ENCODE peak calls at places on chromosomes 6 and 20, in ten cellular contexts. X, H, D, U, W, M, N, G, E and B are unnamed samples. For H3K27me3, the result is how much of the 10 kb centered on the place peaks cover.

GRCh38 chr6:32202186-32202585 is 9.7 kb upstream of the GPSM3 start:
- DNase-seq in X (no peak), H (no peak), D (no peak), U (peak), W (no peak), M (no peak), N (no peak), G (no peak), E (no peak), B (no peak)

GRCh38 chr6:107491791-107492674 is 2.1 kb downstream of the SOBP start:
- DNase-seq in X (no peak), H (peak), D (peak), U (peak), W (peak), M (no peak), N (no peak), G (peak), E (no peak), B (no peak)

GRCh38 chr6:96116674-96117073 is 100.9 kb downstream of the FUT9 start:
- DNase-seq in X (no peak), H (no peak), D (no peak), U (no peak), W (no peak), M (no peak), N (no peak), G (no peak), E (no peak), B (no peak)

GRCh38 chr20:61345656-61346055 is 93.6 kb downstream of the CDH4 start:
- DNase-seq in X (no peak), H (no peak), D (no peak), U (no peak), W (no peak), M (no peak), N (no peak), G (no peak), E (no peak), B (no peak)

GRCh38 chr20:3890410-3890751 is 1.2 kb downstream of the PANK2 start:
- DNase-seq in X (no peak), H (no peak), D (no peak), U (no peak), W (no peak), M (peak), N (no peak), G (peak), E (no peak), B (no peak)

GRCh38 chr6:157304840-157305675 is 18.3 kb downstream of the TMEM242 start:
- DNase-seq in X (no peak), H (peak), D (no peak), U (no peak), W (no peak), M (no peak), N (no peak), G (peak), E (peak), B (no peak)

GRCh38 chr20:7308163-7308562 is 540.7 kb downstream of the BMP2 start:
- DNase-seq in X (no peak), H (no peak), D (no peak), U (no peak), W (no peak), M (no peak), N (no peak), G (no peak), E (no peak), B (no peak)

GRCh38 chr6:118856301-118856700 is 37.7 kb upstream of the ASF1A start:
- DNase-seq in X (no peak), H (no peak), D (no peak), U (no peak), W (no peak), M (no peak), N (no peak), G (no peak), E (no peak), B (no peak)

GRCh38 chr6:132830236-132830799 is 15.9 kb downstream of the RPS12 start:
- DNase-seq in X (no peak), H (no peak), D (no peak), U (no peak), W (no peak), M (no peak), N (no peak), G (no peak), E (no peak), B (no peak)

GRCh38 chr6:125117818-125118217 is 35.8 kb upstream of the TPD52L1 start:
- DNase-seq in X (no peak), H (no peak), D (no peak), U (no peak), W (no peak), M (no peak), N (no peak), G (no peak), E (no peak), B (no peak)

GRCh38 chr6:139883776-139884175 is 509.3 kb upstream of the CITED2 start:
- DNase-seq in X (no peak), H (no peak), D (no peak), U (no peak), W (no peak), M (no peak), N (no peak), G (no peak), E (peak), B (no peak)

GRCh38 chr6:144266091-144266649 is 19.0 kb upstream of the UTRN start:
- DNase-seq in X (peak), H (no peak), D (peak), U (peak), W (peak), M (peak), N (peak), G (peak), E (no peak), B (peak)

GRCh38 chr6:137415127-137415833 is 78.9 kb downstream of the OLIG3 start:
- DNase-seq in X (peak), H (peak), D (peak), U (peak), W (peak), M (peak), N (peak), G (peak), E (peak), B (no peak)

GRCh38 chr20:4192378-4193048 is 177.2 kb upstream of the RNF24 start:
- DNase-seq in X (no peak), H (no peak), D (no peak), U (no peak), W (no peak), M (peak), N (peak), G (no peak), E (no peak), B (no peak)

GRCh38 chr20:32278199-32278643 is 770 bp downstream of the KIF3B start:
- DNase-seq in X (no peak), H (no peak), D (no peak), U (no peak), W (no peak), M (no peak), N (no peak), G (no peak), E (peak), B (no peak)

GRCh38 chr6:79670789-79671188 is 39.7 kb downstream of the SH3BGRL2 start:
- DNase-seq in X (no peak), H (no peak), D (no peak), U (no peak), W (no peak), M (peak), N (no peak), G (no peak), E (no peak), B (no peak)

GRCh38 chr6:34478796-34479195 is 12.9 kb downstream of the PACSIN1 start:
- DNase-seq in X (no peak), H (no peak), D (no peak), U (no peak), W (no peak), M (no peak), N (no peak), G (no peak), E (no peak), B (no peak)

GRCh38 chr6:130906736-130907381 is 79.7 kb downstream of the SMLR1 start:
- DNase-seq in X (no peak), H (no peak), D (no peak), U (no peak), W (no peak), M (no peak), N (no peak), G (no peak), E (no peak), B (no peak)

GRCh38 chr6:113731528-113731927 is 125.6 kb upstream of the MARCKS start:
- DNase-seq in X (no peak), H (no peak), D (no peak), U (no peak), W (no peak), M (no peak), N (no peak), G (no peak), E (no peak), B (no peak)

GRCh38 chr6:38796850-38797249 is 81.7 kb downstream of the DNAH8 start:
- DNase-seq in X (no peak), H (no peak), D (no peak), U (no peak), W (no peak), M (no peak), N (no peak), G (no peak), E (no peak), B (no peak)

GRCh38 chr6:27669278-27669797 is 196.4 kb upstream of the ZNF184 start:
- DNase-seq in X (no peak), H (no peak), D (no peak), U (peak), W (no peak), M (peak), N (no peak), G (no peak), E (no peak), B (no peak)

GRCh38 chr6:79946242-79946641 is 1.1 kb downstream of the ELOVL4 start:
- DNase-seq in X (no peak), H (no peak), D (no peak), U (no peak), W (no peak), M (no peak), N (no peak), G (no peak), E (no peak), B (no peak)

GRCh38 chr6:16909599-16910360 is 148.5 kb upstream of the ATXN1 start:
- DNase-seq in X (no peak), H (peak), D (no peak), U (no peak), W (no peak), M (peak), N (no peak), G (no peak), E (no peak), B (no peak)

DNA sequence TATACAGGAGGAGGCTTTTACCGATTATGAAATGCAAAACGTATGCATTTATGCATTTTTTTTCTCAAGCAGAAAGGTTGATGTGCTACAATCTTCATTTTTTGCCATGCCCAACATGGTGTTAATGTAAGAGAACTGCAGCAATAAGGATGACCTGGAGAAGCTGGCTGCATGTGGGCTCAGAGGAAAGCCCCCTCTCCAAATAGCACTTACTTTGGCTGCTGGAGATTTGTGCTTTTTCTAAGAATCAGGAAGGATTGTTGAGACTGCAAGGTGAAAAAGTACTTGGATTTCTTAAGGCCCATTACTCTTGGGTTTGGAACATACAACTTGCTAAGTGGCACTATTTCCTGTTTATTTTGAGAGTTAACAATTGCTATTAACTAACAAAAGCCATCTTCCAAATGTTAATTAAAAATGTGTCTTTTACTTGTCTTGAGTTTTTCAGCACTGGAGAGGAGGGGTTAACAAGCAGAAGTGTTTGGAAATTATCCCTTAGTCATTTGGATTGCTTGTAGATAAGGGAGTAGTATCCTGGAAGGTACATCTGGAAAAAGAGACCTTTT is 5.6 kb downstream of the SOX4 start:
- DNase-seq in X (no peak), H (no peak), D (no peak), U (no peak), W (no peak), M (no peak), N (no peak), G (no peak), E (no peak), B (no peak)
- H3K4me3 ChIP-seq in X (no peak), H (no peak), D (peak), U (no peak), W (no peak), M (peak), N (peak), G (no peak), E (no peak), B (no peak)

DNA sequence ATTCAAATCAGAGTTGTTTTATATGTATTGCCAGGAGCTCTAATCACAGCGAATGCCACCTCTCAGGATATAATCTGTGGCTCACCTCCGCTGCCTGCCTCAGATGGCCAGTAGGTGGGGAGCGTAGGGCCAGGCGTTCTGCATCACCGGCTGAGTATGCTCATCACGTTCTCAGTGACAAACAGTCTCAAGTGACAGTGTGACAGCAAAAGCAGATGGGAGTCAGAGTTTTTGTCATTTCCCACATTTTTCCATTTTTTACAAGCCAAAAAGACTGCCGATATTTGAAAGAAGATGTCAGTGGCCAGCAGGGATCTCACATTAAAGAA is 208.7 kb downstream of the ALDH8A1 start:
- DNase-seq in X (no peak), H (no peak), D (no peak), U (no peak), W (no peak), M (no peak), N (no peak), G (no peak), E (no peak), B (no peak)
- TF ChIP-seq CTCF in X (no peak), H (no peak), D (peak), U (no peak), W (no peak), M (no peak), N (no peak), G (no peak), E (no peak), B (no peak)

DNA sequence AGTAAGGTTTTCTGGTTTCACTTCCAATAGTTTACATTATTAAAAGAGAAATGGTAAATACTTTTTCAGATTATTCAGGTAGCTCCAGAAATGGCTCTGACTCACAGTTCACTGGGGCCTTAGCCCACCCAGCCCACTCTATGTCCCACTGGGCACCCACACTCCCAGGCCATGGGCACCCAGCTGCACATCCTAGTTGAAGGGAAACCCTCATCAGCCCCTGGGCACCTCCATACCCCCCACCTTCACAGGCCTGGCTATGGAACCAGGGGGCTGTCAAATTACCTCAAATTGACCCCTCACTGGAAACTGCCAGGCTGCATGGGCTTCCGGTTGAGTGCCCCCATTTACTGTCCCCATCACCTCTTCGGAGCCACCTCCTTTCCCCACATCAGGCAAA is 51.5 kb downstream of the BMP7 start:
- DNase-seq in X (no peak), H (no peak), D (no peak), U (no peak), W (no peak), M (no peak), N (no peak), G (no peak), E (no peak), B (no peak)
- H3K27me3 ChIP-seq in X (under half), H (under half), D (under half), U (under half), W (under half), M (under half), N (under half), G (under half), E (under half), B (under half)

DNA sequence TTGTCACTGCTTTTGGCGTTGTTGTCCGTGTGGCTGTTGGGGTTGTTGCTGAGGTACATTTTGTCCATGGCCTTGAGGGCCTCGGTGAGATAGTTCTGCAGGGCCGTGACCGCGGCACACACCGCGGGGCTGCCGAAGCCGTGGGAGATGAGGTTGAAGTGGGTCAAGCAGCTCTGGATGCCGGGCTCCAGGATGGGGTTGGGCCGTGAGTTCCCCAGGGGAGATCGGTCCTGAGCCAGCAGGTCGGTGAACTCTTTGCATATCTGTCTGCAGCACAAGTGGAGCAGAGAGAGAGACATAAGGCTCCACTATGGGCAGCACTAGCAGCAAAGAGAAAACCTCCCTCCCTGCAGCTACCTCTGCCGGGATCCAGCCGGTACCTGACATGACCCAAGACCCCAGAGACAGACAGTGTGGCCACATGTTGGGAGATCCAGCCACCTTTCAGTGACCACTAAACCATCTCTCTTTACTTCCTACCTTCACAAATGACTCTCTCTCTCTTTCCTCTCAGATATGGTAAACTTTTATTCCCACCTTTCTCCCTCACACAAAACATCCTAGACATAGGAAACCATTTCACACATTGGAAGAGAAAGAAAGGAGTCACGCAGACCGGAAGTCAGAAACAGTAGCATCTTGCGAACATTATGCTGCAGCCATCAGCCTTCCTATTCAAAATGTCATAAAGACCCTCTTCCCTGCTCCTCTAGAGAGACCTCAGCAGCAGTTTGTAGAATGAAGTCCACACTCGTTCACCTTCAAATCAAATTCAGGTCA is 16.2 kb downstream of the TFAP2A start:
- DNase-seq in X (no peak), H (no peak), D (no peak), U (no peak), W (no peak), M (no peak), N (no peak), G (no peak), E (no peak), B (no peak)
- H3K4me3 ChIP-seq in X (no peak), H (peak), D (no peak), U (no peak), W (no peak), M (no peak), N (no peak), G (no peak), E (no peak), B (no peak)

GRCh38 chr6:63307581-63308246 is 12.1 kb downstream of the LGSN start:
- DNase-seq in X (no peak), H (no peak), D (no peak), U (no peak), W (no peak), M (no peak), N (no peak), G (no peak), E (peak), B (no peak)
- TF ChIP-seq CTCF in X (no peak), H (peak), D (peak), U (no peak), W (no peak), M (peak), N (no peak), G (no peak), E (peak), B (no peak)

DNA sequence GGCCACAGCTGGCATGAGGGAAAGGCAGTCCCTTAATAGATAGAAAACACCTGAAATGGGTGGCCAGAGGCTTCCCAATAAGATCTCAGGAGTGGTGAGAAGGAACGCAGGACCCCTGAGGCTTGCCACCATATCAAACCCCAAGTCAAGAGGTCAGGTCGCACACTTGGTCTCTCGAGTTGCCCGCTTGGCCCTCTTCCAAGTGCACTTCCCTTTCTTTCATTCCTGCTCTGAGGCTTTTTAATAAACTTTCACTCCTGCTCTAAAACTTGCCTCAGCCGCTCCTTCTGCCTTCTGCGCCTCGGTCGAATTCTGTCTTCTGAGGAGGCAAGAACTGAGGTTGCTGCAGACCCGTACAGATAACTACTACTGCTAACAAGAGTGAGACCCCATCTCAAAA is 64.2 kb downstream of the SLC2A10 start:
- DNase-seq in X (no peak), H (no peak), D (no peak), U (no peak), W (no peak), M (no peak), N (no peak), G (peak), E (peak), B (no peak)
- H3K27me3 ChIP-seq in X (under half), H (under half), D (half or more), U (under half), W (under half), M (under half), N (under half), G (under half), E (under half), B (under half)

GRCh38 chr6:136038531-136038930 is 187.0 kb downstream of the PDE7B start:
- DNase-seq in X (no peak), H (no peak), D (no peak), U (no peak), W (no peak), M (no peak), N (no peak), G (no peak), E (no peak), B (no peak)

GRCh38 chr6:136037885-136038460 is 186.5 kb downstream of the PDE7B start:
- DNase-seq in X (no peak), H (no peak), D (peak), U (peak), W (peak), M (no peak), N (peak), G (no peak), E (no peak), B (no peak)

GRCh38 chr6:136036601-136037000 is 185.1 kb downstream of the PDE7B start:
- DNase-seq in X (no peak), H (no peak), D (no peak), U (no peak), W (no peak), M (no peak), N (no peak), G (no peak), E (no peak), B (no peak)

GRCh38 chr6:136036071-136036380 is 184.5 kb downstream of the PDE7B start:
- DNase-seq in X (no peak), H (no peak), D (no peak), U (no peak), W (no peak), M (no peak), N (no peak), G (no peak), E (no peak), B (no peak)

DNA sequence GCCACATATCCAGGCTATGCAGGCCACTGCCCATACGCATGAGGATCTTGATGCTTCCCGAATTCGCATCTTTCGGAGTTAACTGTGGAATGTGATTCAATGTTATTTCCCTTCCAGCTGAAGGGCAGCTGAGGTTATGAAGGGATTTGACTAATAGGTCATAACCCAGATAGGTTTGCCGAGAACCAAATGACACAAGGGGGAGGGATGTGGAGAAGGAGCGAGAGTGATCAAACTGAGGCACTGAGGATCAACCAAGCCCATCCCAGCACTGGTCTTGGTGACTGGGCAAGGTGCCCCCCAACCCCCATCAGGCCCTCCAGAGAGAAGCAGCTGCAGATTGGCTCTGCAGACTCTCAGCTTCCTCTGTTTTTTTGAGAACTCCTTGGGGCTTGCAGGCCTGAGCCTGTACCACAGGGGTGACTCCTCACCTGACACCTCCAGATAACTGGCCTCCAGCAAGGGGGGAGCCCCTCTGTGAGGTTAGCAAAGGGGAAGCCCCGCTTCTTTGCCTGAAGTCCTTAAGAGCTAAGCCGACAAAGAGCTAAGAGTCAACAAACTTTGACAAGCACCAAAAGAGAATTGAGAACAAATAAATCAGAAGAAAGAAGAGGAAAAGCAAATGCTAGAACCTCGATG is 185.9 kb downstream of the PDE7B start:
- DNase-seq in X (no peak), H (no peak), D (peak), U (peak), W (no peak), M (no peak), N (no peak), G (no peak), E (no peak), B (no peak)
- H3K4me3 ChIP-seq in X (peak), H (no peak), D (peak), U (peak), W (peak), M (no peak), N (peak), G (no peak), E (no peak), B (peak)

GRCh38 chr6:41191569-41191968 is 9.4 kb downstream of the TREML2 start:
- DNase-seq in X (no peak), H (no peak), D (peak), U (no peak), W (no peak), M (no peak), N (peak), G (peak), E (peak), B (no peak)
- TF ChIP-seq CTCF in X (no peak), H (peak), D (peak), U (no peak), W (no peak), M (peak), N (peak), G (peak), E (no peak), B (no peak)